ENCODE peak calls at places on chromosomes 2 and 18, in six cellular contexts. One of them, this sample, is unnamed.
A peak's percentile ranks its signal among the peaks of the same experiment; 100 is the strongest.

GRCh38 chr18:26040051-26040656 is 50.3 kb downstream of the SS18 start:
- DNase-seq in progenitor cell of endocrine pancreas: no peak
- DNase-seq in activated B cell treated with CpG ODN at 0.5 μM for 24 hours: no peak
- DNase-seq in sciatic nerve: no peak
- DNase-seq in CD8-positive, alpha-beta T cell: no peak
- DNase-seq in activated CD8-positive, alpha-beta memory T cell treated with anti-CD3 and anti-CD28 coated beads for 48 hours: no peak
- DNase-seq in this sample: no peak

GRCh38 chr2:239466755-239467271 is 66.0 kb upstream of the HDAC4 start:
- DNase-seq in activated B cell treated with CpG ODN at 0.5 μM for 24 hours: no peak
- DNase-seq in sciatic nerve: peak; percentile 56
- DNase-seq in progenitor cell of endocrine pancreas: peak; percentile 2
- DNase-seq in CD8-positive, alpha-beta T cell: no peak
- DNase-seq in activated CD8-positive, alpha-beta memory T cell treated with anti-CD3 and anti-CD28 coated beads for 48 hours: no peak
- DNase-seq in this sample: no peak

GRCh38 chr2:99140056-99140859 is 1.2 kb upstream of the C2orf15 start:
- DNase-seq in progenitor cell of endocrine pancreas: no peak
- DNase-seq in sciatic nerve: no peak
- DNase-seq in CD8-positive, alpha-beta T cell: no peak
- DNase-seq in activated CD8-positive, alpha-beta memory T cell treated with anti-CD3 and anti-CD28 coated beads for 48 hours: no peak
- DNase-seq in activated B cell treated with CpG ODN at 0.5 μM for 24 hours: no peak
- DNase-seq in this sample: no peak

GRCh38 chr2:173232956-173233744 is 121.5 kb upstream of the CDCA7 start:
- DNase-seq in CD8-positive, alpha-beta T cell: no peak
- DNase-seq in progenitor cell of endocrine pancreas: no peak
- DNase-seq in activated B cell treated with CpG ODN at 0.5 μM for 24 hours: no peak
- DNase-seq in activated CD8-positive, alpha-beta memory T cell treated with anti-CD3 and anti-CD28 coated beads for 48 hours: no peak
- DNase-seq in sciatic nerve: no peak
- DNase-seq in this sample: no peak

GRCh38 chr18:48956378-48956777 is 5.6 kb upstream of the SMAD7 start:
- DNase-seq in CD8-positive, alpha-beta T cell: no peak
- DNase-seq in progenitor cell of endocrine pancreas: no peak
- DNase-seq in sciatic nerve: no peak
- DNase-seq in activated CD8-positive, alpha-beta memory T cell treated with anti-CD3 and anti-CD28 coated beads for 48 hours: no peak
- DNase-seq in activated B cell treated with CpG ODN at 0.5 μM for 24 hours: no peak
- DNase-seq in this sample: no peak

GRCh38 chr18:32707153-32707552 is 65.7 kb downstream of the KLHL14 start:
- DNase-seq in activated B cell treated with CpG ODN at 0.5 μM for 24 hours: no peak
- DNase-seq in progenitor cell of endocrine pancreas: no peak
- DNase-seq in sciatic nerve: no peak
- DNase-seq in activated CD8-positive, alpha-beta memory T cell treated with anti-CD3 and anti-CD28 coated beads for 48 hours: no peak
- DNase-seq in CD8-positive, alpha-beta T cell: no peak
- DNase-seq in this sample: no peak

GRCh38 chr2:288743-289361 is 961 bp upstream of the ALKAL2 start:
- DNase-seq in progenitor cell of endocrine pancreas: no peak
- DNase-seq in activated B cell treated with CpG ODN at 0.5 μM for 24 hours: no peak
- DNase-seq in sciatic nerve: no peak
- DNase-seq in CD8-positive, alpha-beta T cell: no peak
- DNase-seq in activated CD8-positive, alpha-beta memory T cell treated with anti-CD3 and anti-CD28 coated beads for 48 hours: no peak
- DNase-seq in this sample: no peak

GRCh38 chr2:225764346-225764745 is 364.8 kb downstream of the NYAP2 start:
- DNase-seq in progenitor cell of endocrine pancreas: no peak
- DNase-seq in activated CD8-positive, alpha-beta memory T cell treated with anti-CD3 and anti-CD28 coated beads for 48 hours: no peak
- DNase-seq in sciatic nerve: no peak
- DNase-seq in activated B cell treated with CpG ODN at 0.5 μM for 24 hours: no peak
- DNase-seq in CD8-positive, alpha-beta T cell: no peak
- DNase-seq in this sample: no peak

GRCh38 chr2:10765461-10765860 is 44.0 kb downstream of the ATP6V1C2 start:
- DNase-seq in activated B cell treated with CpG ODN at 0.5 μM for 24 hours: no peak
- DNase-seq in sciatic nerve: no peak
- DNase-seq in CD8-positive, alpha-beta T cell: no peak
- DNase-seq in activated CD8-positive, alpha-beta memory T cell treated with anti-CD3 and anti-CD28 coated beads for 48 hours: no peak
- DNase-seq in progenitor cell of endocrine pancreas: no peak
- DNase-seq in this sample: peak; percentile 86

GRCh38 chr2:75108937-75109482 is 90.3 kb downstream of the TACR1 start:
- DNase-seq in CD8-positive, alpha-beta T cell: no peak
- DNase-seq in activated CD8-positive, alpha-beta memory T cell treated with anti-CD3 and anti-CD28 coated beads for 48 hours: no peak
- DNase-seq in sciatic nerve: no peak
- DNase-seq in progenitor cell of endocrine pancreas: no peak
- DNase-seq in activated B cell treated with CpG ODN at 0.5 μM for 24 hours: no peak
- DNase-seq in this sample: no peak

GRCh38 chr18:59357928-59358327 is 1.1 kb downstream of the LMAN1 start:
- DNase-seq in progenitor cell of endocrine pancreas: no peak
- DNase-seq in activated CD8-positive, alpha-beta memory T cell treated with anti-CD3 and anti-CD28 coated beads for 48 hours: no peak
- DNase-seq in CD8-positive, alpha-beta T cell: no peak
- DNase-seq in activated B cell treated with CpG ODN at 0.5 μM for 24 hours: no peak
- DNase-seq in sciatic nerve: no peak
- DNase-seq in this sample: no peak

GRCh38 chr2:49210191-49210590 is 55.9 kb upstream of the FSHR start:
- DNase-seq in CD8-positive, alpha-beta T cell: no peak
- DNase-seq in progenitor cell of endocrine pancreas: no peak
- DNase-seq in sciatic nerve: no peak
- DNase-seq in activated B cell treated with CpG ODN at 0.5 μM for 24 hours: no peak
- DNase-seq in activated CD8-positive, alpha-beta memory T cell treated with anti-CD3 and anti-CD28 coated beads for 48 hours: no peak
- DNase-seq in this sample: peak; percentile 43

GRCh38 chr2:105744091-105744908 is 412 bp upstream of the NCK2 start:
- DNase-seq in CD8-positive, alpha-beta T cell: peak; percentile 37
- DNase-seq in activated CD8-positive, alpha-beta memory T cell treated with anti-CD3 and anti-CD28 coated beads for 48 hours: no peak
- DNase-seq in progenitor cell of endocrine pancreas: peak; percentile 53
- DNase-seq in sciatic nerve: peak; percentile 78
- DNase-seq in activated B cell treated with CpG ODN at 0.5 μM for 24 hours: peak; percentile 79
- DNase-seq in this sample: peak; percentile 79

GRCh38 chr2:105812180-105813044 is 67.7 kb downstream of the NCK2 start:
- DNase-seq in sciatic nerve: no peak
- DNase-seq in activated CD8-positive, alpha-beta memory T cell treated with anti-CD3 and anti-CD28 coated beads for 48 hours: no peak
- DNase-seq in activated B cell treated with CpG ODN at 0.5 μM for 24 hours: no peak
- DNase-seq in progenitor cell of endocrine pancreas: no peak
- DNase-seq in CD8-positive, alpha-beta T cell: no peak
- DNase-seq in this sample: peak; percentile 69

GRCh38 chr2:195659114-195659513 is 2.1 kb downstream of the SLC39A10 start:
- DNase-seq in activated CD8-positive, alpha-beta memory T cell treated with anti-CD3 and anti-CD28 coated beads for 48 hours: no peak
- DNase-seq in CD8-positive, alpha-beta T cell: no peak
- DNase-seq in activated B cell treated with CpG ODN at 0.5 μM for 24 hours: no peak
- DNase-seq in progenitor cell of endocrine pancreas: no peak
- DNase-seq in sciatic nerve: no peak
- DNase-seq in this sample: no peak

GRCh38 chr2:19676770-19677169 is 225.0 kb downstream of the TTC32 start:
- DNase-seq in activated CD8-positive, alpha-beta memory T cell treated with anti-CD3 and anti-CD28 coated beads for 48 hours: no peak
- DNase-seq in sciatic nerve: no peak
- DNase-seq in progenitor cell of endocrine pancreas: no peak
- DNase-seq in CD8-positive, alpha-beta T cell: no peak
- DNase-seq in activated B cell treated with CpG ODN at 0.5 μM for 24 hours: no peak
- DNase-seq in this sample: no peak

GRCh38 chr18:46054956-46055831 is 16.9 kb downstream of the PSTPIP2 start:
- DNase-seq in progenitor cell of endocrine pancreas: no peak
- DNase-seq in activated CD8-positive, alpha-beta memory T cell treated with anti-CD3 and anti-CD28 coated beads for 48 hours: no peak
- DNase-seq in sciatic nerve: no peak
- DNase-seq in activated B cell treated with CpG ODN at 0.5 μM for 24 hours: no peak
- DNase-seq in CD8-positive, alpha-beta T cell: no peak
- DNase-seq in this sample: no peak

GRCh38 chr2:133475610-133476009 is 92.7 kb downstream of the NCKAP5 start:
- DNase-seq in activated CD8-positive, alpha-beta memory T cell treated with anti-CD3 and anti-CD28 coated beads for 48 hours: no peak
- DNase-seq in sciatic nerve: no peak
- DNase-seq in CD8-positive, alpha-beta T cell: no peak
- DNase-seq in activated B cell treated with CpG ODN at 0.5 μM for 24 hours: no peak
- DNase-seq in progenitor cell of endocrine pancreas: no peak
- DNase-seq in this sample: no peak

GRCh38 chr2:133736674-133737073 is 168.4 kb upstream of the NCKAP5 start:
- DNase-seq in activated B cell treated with CpG ODN at 0.5 μM for 24 hours: no peak
- DNase-seq in sciatic nerve: no peak
- DNase-seq in progenitor cell of endocrine pancreas: no peak
- DNase-seq in CD8-positive, alpha-beta T cell: no peak
- DNase-seq in activated CD8-positive, alpha-beta memory T cell treated with anti-CD3 and anti-CD28 coated beads for 48 hours: no peak
- DNase-seq in this sample: no peak

GRCh38 chr2:191759650-191760049 is 81.7 kb downstream of the NABP1 start:
- DNase-seq in activated B cell treated with CpG ODN at 0.5 μM for 24 hours: no peak
- DNase-seq in sciatic nerve: no peak
- DNase-seq in progenitor cell of endocrine pancreas: no peak
- DNase-seq in activated CD8-positive, alpha-beta memory T cell treated with anti-CD3 and anti-CD28 coated beads for 48 hours: no peak
- DNase-seq in CD8-positive, alpha-beta T cell: no peak
- DNase-seq in this sample: no peak

GRCh38 chr2:96267159-96267971 is 1.3 kb downstream of the CIAO1 start:
- DNase-seq in sciatic nerve: no peak
- DNase-seq in progenitor cell of endocrine pancreas: no peak
- DNase-seq in activated B cell treated with CpG ODN at 0.5 μM for 24 hours: no peak
- DNase-seq in activated CD8-positive, alpha-beta memory T cell treated with anti-CD3 and anti-CD28 coated beads for 48 hours: peak; percentile 14
- DNase-seq in CD8-positive, alpha-beta T cell: no peak
- DNase-seq in this sample: peak; percentile 76

GRCh38 chr2:76478636-76479035 is 767.9 kb upstream of the GCFC2 start:
- DNase-seq in CD8-positive, alpha-beta T cell: no peak
- DNase-seq in activated CD8-positive, alpha-beta memory T cell treated with anti-CD3 and anti-CD28 coated beads for 48 hours: no peak
- DNase-seq in sciatic nerve: no peak
- DNase-seq in activated B cell treated with CpG ODN at 0.5 μM for 24 hours: no peak
- DNase-seq in progenitor cell of endocrine pancreas: no peak
- DNase-seq in this sample: no peak

GRCh38 chr2:129821445-129821844 is 158.0 kb upstream of the RAB6C start:
- DNase-seq in activated B cell treated with CpG ODN at 0.5 μM for 24 hours: no peak
- DNase-seq in progenitor cell of endocrine pancreas: no peak
- DNase-seq in CD8-positive, alpha-beta T cell: no peak
- DNase-seq in sciatic nerve: no peak
- DNase-seq in activated CD8-positive, alpha-beta memory T cell treated with anti-CD3 and anti-CD28 coated beads for 48 hours: no peak
- DNase-seq in this sample: no peak

GRCh38 chr2:201149064-201149820 is 33.3 kb downstream of the CFLAR start:
- DNase-seq in CD8-positive, alpha-beta T cell: no peak
- DNase-seq in activated B cell treated with CpG ODN at 0.5 μM for 24 hours: no peak
- DNase-seq in sciatic nerve: no peak
- DNase-seq in activated CD8-positive, alpha-beta memory T cell treated with anti-CD3 and anti-CD28 coated beads for 48 hours: no peak
- DNase-seq in progenitor cell of endocrine pancreas: no peak
- DNase-seq in this sample: peak; percentile 63

GRCh38 chr2:14240868-14241267 is 391.6 kb upstream of the LRATD1 start:
- DNase-seq in sciatic nerve: no peak
- DNase-seq in CD8-positive, alpha-beta T cell: no peak
- DNase-seq in activated B cell treated with CpG ODN at 0.5 μM for 24 hours: no peak
- DNase-seq in activated CD8-positive, alpha-beta memory T cell treated with anti-CD3 and anti-CD28 coated beads for 48 hours: no peak
- DNase-seq in progenitor cell of endocrine pancreas: no peak
- DNase-seq in this sample: no peak

This sample was measured in Caco-2.